ENCODE peak calls at places on chromosomes 3 and 15, in ten cellular contexts. X is stomach; P is cardiac muscle cell; A is CD8-positive, alpha-beta memory T cell; Y is MM.1S; U is OCI-LY7; L is fibroblast of lung; Z is transverse colon; M is naive thymus-derived CD4-positive, alpha-beta T cell; R is hepatocyte. N is an unnamed sample. For H3K4me1, the result is how much of the 10 kb centered on the place peaks cover.

GRCh38 chr3:183819831-183820230 is 5.5 kb downstream of the MAP6D1 start:
- DNase-seq in Z (no peak), A (no peak), R (no peak), L (no peak), U (no peak), M (no peak), X (no peak), Y (no peak), P (no peak), N (no peak)

GRCh38 chr3:160804762-160805161 is 48.7 kb downstream of the PPM1L start:
- DNase-seq in L (no peak), M (no peak), P (peak), X (peak), U (no peak), R (no peak), Z (peak), A (no peak), Y (no peak), N (no peak)

GRCh38 chr3:25021816-25022215 is 406.2 kb upstream of the RARB start:
- DNase-seq in M (no peak), A (no peak), R (peak), Z (no peak), X (no peak), P (no peak), U (no peak), Y (no peak), L (peak), N (no peak)

GRCh38 chr3:71102111-71103039 is 481.2 kb downstream of the FOXP1 start:
- DNase-seq in A (no peak), P (no peak), R (peak), X (no peak), Y (no peak), U (no peak), Z (no peak), M (no peak), L (peak), N (no peak)

GRCh38 chr3:159273608-159274007 is 471.8 kb downstream of the MFSD1 start:
- DNase-seq in A (no peak), R (peak), Z (no peak), U (peak), M (no peak), X (no peak), L (peak), P (peak), Y (peak), N (no peak)

GRCh38 chr3:157074490-157074889 is 85.5 kb downstream of the CCNL1 start:
- DNase-seq in A (no peak), X (no peak), M (no peak), Y (no peak), U (no peak), L (no peak), P (no peak), R (no peak), Z (no peak), N (no peak)

GRCh38 chr3:72010044-72010443 is 225.1 kb upstream of the PROK2 start:
- DNase-seq in Z (no peak), Y (no peak), X (no peak), A (no peak), L (no peak), U (no peak), P (no peak), R (no peak), M (no peak), N (no peak)

GRCh38 chr15:96037584-96037983 is 292.9 kb upstream of the NR2F2 start:
- DNase-seq in X (no peak), Y (no peak), M (no peak), P (no peak), A (no peak), L (peak), Z (no peak), U (no peak), R (no peak), N (no peak)

GRCh38 chr3:123511726-123512125 is 62.8 kb upstream of the ADCY5 start:
- DNase-seq in Z (no peak), X (no peak), M (no peak), R (no peak), L (no peak), U (no peak), P (no peak), A (no peak), Y (no peak), N (no peak)

GRCh38 chr3:141804778-141805639 is 41.8 kb downstream of the GRK7 start:
- DNase-seq in A (no peak), R (no peak), U (no peak), M (no peak), L (no peak), P (no peak), Y (no peak), X (no peak), Z (no peak), N (no peak)

GRCh38 chr3:194688207-194688711 is 2.6 kb downstream of the FAM43A start:
- DNase-seq in L (peak), Y (peak), P (no peak), U (peak), A (no peak), M (no peak), R (peak), Z (peak), X (peak), N (peak)

GRCh38 chr15:35691176-35691761 is 145.3 kb upstream of the DPH6 start:
- DNase-seq in M (no peak), Y (no peak), X (no peak), L (no peak), Z (no peak), U (no peak), A (no peak), P (no peak), R (no peak), N (no peak)

GRCh38 chr3:31434819-31435218 is 97.9 kb upstream of the STT3B start:
- DNase-seq in M (no peak), X (no peak), L (no peak), U (no peak), R (no peak), Y (no peak), A (no peak), P (no peak), Z (no peak), N (no peak)

GRCh38 chr3:150635076-150635475 is 32.0 kb downstream of the SELENOT start:
- DNase-seq in M (no peak), P (no peak), U (no peak), X (no peak), Y (no peak), A (no peak), Z (no peak), R (no peak), L (no peak), N (no peak)

GRCh38 chr3:149390316-149390715 is 12.9 kb upstream of the TM4SF1 start:
- DNase-seq in A (no peak), L (no peak), Z (no peak), M (no peak), Y (no peak), U (no peak), X (no peak), R (no peak), P (no peak), N (no peak)

GRCh38 chr15:58537033-58537432 is 105.2 kb downstream of the LIPC start:
- DNase-seq in X (peak), A (no peak), R (no peak), L (no peak), Z (no peak), Y (no peak), M (no peak), U (no peak), P (no peak), N (no peak)

GRCh38 chr15:43133429-43134156 is at the start of gene TMEM62:
- DNase-seq in M (peak), Z (peak), L (peak), Y (peak), P (peak), X (peak), A (peak), R (peak), U (peak), N (peak)

GRCh38 chr3:88324788-88325187 is 175.0 kb downstream of the C3orf38 start:
- DNase-seq in Z (no peak), R (no peak), A (no peak), U (no peak), Y (peak), X (no peak), L (no peak), P (no peak), M (no peak), N (no peak)

GRCh38 chr3:140715035-140715434 is 37.2 kb downstream of the TRIM42 start:
- DNase-seq in R (peak), Z (peak), L (no peak), M (no peak), A (no peak), X (no peak), U (no peak), Y (no peak), P (no peak), N (no peak)

GRCh38 chr15:82647835-82648256 is 683 bp upstream of the CPEB1 start:
- DNase-seq in X (no peak), U (no peak), M (peak), R (no peak), Y (no peak), P (peak), A (peak), Z (peak), L (no peak), N (peak)

GRCh38 chr3:5197022-5197421 is 9.5 kb downstream of the EDEM1 start:
- DNase-seq in X (no peak), U (no peak), L (peak), Y (peak), P (no peak), A (no peak), M (no peak), Z (no peak), R (no peak), N (no peak)
- H3K4me1 ChIP-seq in X (half or more), U (half or more), L (under half), Y (half or more), P (under half), A (half or more), M (half or more), Z (half or more), R (under half), N (half or more)

DNA sequence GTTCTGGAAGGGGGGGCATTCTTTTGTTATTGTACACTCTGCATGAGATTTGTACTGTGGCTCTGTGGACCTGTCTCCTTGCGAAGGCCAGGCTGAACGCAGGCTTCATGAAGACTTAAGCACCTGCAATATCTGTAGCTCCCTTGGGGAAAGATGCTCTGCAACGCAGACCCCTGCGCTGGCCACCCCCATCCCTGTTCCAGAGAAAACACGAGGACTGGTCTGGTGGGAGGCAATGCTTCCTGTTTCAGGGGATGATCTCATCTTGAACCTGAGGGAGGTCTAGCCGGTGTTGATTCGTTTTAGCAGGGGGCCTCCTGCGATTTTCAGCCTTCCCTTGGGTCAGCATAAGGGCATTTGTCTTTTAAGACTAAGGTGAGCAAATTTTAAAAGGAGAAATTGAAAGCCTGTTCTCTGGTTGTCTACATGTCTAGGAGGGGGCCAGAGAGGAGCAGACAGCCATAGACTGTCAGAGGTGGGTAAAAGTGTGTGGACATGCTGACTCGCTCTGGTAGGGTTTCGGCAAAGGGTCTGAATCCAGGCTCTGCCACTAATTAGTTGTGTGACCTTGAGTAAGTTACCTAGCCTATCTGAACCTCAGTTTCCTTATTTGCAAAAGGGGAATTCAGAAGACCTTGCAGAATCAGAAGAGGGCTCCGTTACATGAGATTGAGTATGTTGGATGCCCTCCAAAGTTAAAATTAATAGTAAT is 80.9 kb upstream of the RASGRF1 start:
- DNase-seq in Z (no peak), A (no peak), R (no peak), L (no peak), X (no peak), M (no peak), P (no peak), Y (no peak), U (no peak), N (no peak)
- H3K4me3 ChIP-seq in Z (no peak), A (no peak), R (no peak), L (no peak), X (no peak), M (no peak), P (no peak), Y (no peak), U (no peak), N (no peak)

GRCh38 chr3:133479401-133479800 is 79.5 kb downstream of the BFSP2 start:
- DNase-seq in U (no peak), Z (no peak), M (no peak), R (no peak), A (peak), X (no peak), L (no peak), P (no peak), Y (peak), N (no peak)

GRCh38 chr3:133477497-133477896 is 77.6 kb downstream of the BFSP2 start:
- DNase-seq in L (no peak), U (peak), M (no peak), X (no peak), R (no peak), Z (no peak), P (no peak), A (no peak), Y (peak), N (no peak)

GRCh38 chr3:133476971-133477375 is 77.1 kb downstream of the BFSP2 start:
- DNase-seq in L (no peak), Y (no peak), Z (no peak), M (no peak), X (no peak), P (no peak), A (no peak), U (peak), R (peak), N (no peak)

GRCh38 chr3:133479895-133480669 is 80.2 kb downstream of the BFSP2 start:
- DNase-seq in X (no peak), A (no peak), L (no peak), Y (peak), P (no peak), U (peak), Z (no peak), R (peak), M (no peak), N (no peak)

DNA sequence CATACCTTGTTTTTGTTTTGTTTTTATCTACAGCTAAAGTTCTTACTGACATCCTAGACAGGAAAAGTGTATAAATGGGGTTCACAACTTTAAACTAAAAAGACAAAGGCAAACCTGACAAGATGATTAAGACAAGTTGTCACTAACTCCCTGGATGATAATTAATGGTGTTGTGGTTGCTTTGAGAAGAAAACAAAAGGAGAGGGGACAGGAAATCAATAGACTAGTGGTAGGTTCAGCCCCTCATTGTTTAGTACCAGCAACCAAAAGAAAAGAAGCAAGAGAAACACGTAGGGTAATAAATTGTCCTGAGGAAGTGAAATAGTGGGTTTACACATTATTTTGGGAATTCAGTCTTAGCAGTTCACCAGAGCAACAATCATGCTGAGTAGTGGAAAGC is 78.8 kb downstream of the BFSP2 start:
- DNase-seq in M (no peak), A (no peak), Y (no peak), L (no peak), P (no peak), X (no peak), Z (no peak), U (no peak), R (no peak), N (no peak)
- H3K4me1 ChIP-seq in M (under half), A (under half), Y (half or more), L (under half), P (under half), X (under half), Z (under half), U (half or more), R (under half), N (under half)

DNA sequence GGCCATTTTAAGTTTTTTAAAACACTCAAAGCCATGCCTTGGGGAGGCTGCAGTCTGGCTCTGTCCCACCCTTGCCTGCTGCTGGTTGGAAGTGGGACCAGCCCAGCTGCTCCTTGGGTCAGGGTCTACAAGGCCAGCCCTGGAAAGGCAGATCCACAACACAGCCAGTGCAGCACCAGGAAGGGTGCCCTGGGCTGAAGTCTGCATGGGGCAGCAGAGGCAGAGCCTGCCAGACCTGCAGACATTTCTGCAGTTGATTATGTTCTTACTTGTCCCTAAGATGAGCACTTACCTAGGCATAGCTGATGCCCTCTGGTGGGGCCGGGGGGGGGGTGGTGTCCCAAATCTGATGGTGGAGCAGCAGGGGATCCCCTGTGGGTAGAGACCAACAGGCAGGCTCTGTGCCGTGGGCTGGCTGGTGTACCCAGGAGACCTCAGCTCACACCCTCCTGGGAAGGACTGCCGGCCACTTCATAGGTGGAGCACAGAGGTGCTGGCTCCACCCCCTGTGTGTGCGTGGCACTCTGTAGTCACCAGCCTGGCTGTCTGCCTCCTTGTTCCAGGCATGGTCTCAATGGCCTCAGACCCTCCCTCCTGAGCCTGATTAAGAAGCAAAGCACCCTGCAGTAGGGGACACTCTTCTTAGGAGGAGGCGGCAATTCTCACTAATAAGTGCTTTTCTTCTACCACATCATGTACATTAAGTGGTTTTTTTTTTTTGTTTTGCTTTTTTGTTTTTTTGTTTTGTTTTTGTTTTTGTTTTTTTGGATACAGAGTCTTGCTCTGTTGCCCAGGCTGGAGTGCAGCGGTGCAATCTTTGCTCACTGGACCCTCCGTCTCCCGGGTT is 97.4 kb upstream of the KLF13 start:
- DNase-seq in Z (peak), R (peak), Y (peak), L (no peak), U (peak), P (peak), M (no peak), X (peak), A (no peak), N (no peak)
- H3K4me3 ChIP-seq in Z (no peak), R (no peak), Y (peak), L (no peak), U (peak), P (no peak), M (no peak), X (peak), A (no peak), N (no peak)